ENCODE peak calls at places on chromosome 13, in six cellular contexts. J is Calu3; P is stimulated activated CD4-positive, alpha-beta T cell treated with anti-CD3 and anti-CD28 coated beads, TNF-alpha, amount 100 ng/mL, for 48 hours; Y is AG10803; D is CD8-positive, alpha-beta memory T cell; C is NCI-H1417. H is an unnamed sample.

GRCh38 chr13:73167046-73167820 is 108.4 kb downstream of the KLF5 start:
- DNase-seq in Y (no peak), D (no peak), C (no peak), P (no peak), J (no peak), H (no peak)

GRCh38 chr13:94673841-94674240 is 38.5 kb downstream of the SOX21 start:
- DNase-seq in Y (no peak), C (no peak), J (no peak), P (no peak), D (no peak), H (no peak)

GRCh38 chr13:72970956-72971355 is 87.8 kb upstream of the KLF5 start:
- DNase-seq in D (no peak), C (no peak), P (no peak), Y (peak; percentile 37), J (no peak), H (no peak)

GRCh38 chr13:100644328-100644727 is 30.3 kb downstream of the TMTC4 start:
- DNase-seq in P (no peak), J (no peak), Y (no peak), C (peak; percentile 31), D (no peak), H (no peak)

GRCh38 chr13:31951215-31951678 is 80.3 kb upstream of the FRY start:
- DNase-seq in J (peak; percentile 35), Y (peak; percentile 74), D (no peak), C (no peak), P (no peak), H (no peak)

GRCh38 chr13:101751488-101751887 is 299.0 kb downstream of the ITGBL1 start:
- DNase-seq in P (no peak), Y (peak; percentile 61), D (no peak), C (peak; percentile 83), J (peak; percentile 3), H (no peak)

GRCh38 chr13:33079960-33080359 is 63.7 kb downstream of the KL start:
- DNase-seq in D (no peak), P (no peak), Y (no peak), J (no peak), C (no peak), H (no peak)

GRCh38 chr13:35766663-35767062 is 290.2 kb upstream of the MAB21L1 start:
- DNase-seq in P (no peak), C (no peak), Y (no peak), J (no peak), D (no peak), H (no peak)

GRCh38 chr13:50998326-50998725 is 88.7 kb downstream of the RNASEH2B start:
- DNase-seq in P (no peak), D (no peak), C (no peak), J (no peak), Y (no peak), H (no peak)

GRCh38 chr13:28161370-28161769 is 23.0 kb downstream of the PAN3 start:
- DNase-seq in D (no peak), J (no peak), C (no peak), Y (peak; percentile 30), P (no peak), H (no peak)

GRCh38 chr13:97140611-97141010 is 81.5 kb upstream of the MBNL2 start:
- DNase-seq in C (no peak), D (no peak), P (no peak), Y (peak; percentile 58), J (no peak), H (no peak)

GRCh38 chr13:33109801-33110200 is 93.6 kb downstream of the KL start:
- DNase-seq in C (no peak), D (no peak), J (peak; percentile 3), Y (no peak), P (no peak), H (no peak)

GRCh38 chr13:30581582-30581981 is 36.1 kb upstream of the USPL1 start:
- DNase-seq in J (peak; percentile 9), D (no peak), P (no peak), C (no peak), Y (no peak), H (no peak)

GRCh38 chr13:33004454-33004853 is 11.8 kb upstream of the KL start:
- DNase-seq in Y (no peak), D (no peak), C (peak; percentile 18), P (no peak), J (no peak), H (no peak)

GRCh38 chr13:47480941-47481340 is 520.1 kb downstream of the SUCLA2 start:
- DNase-seq in P (no peak), D (no peak), Y (no peak), C (no peak), J (no peak), H (no peak)

GRCh38 chr13:82330499-82330898 is 1551.8 kb downstream of the SLITRK1 start:
- DNase-seq in P (no peak), D (no peak), C (no peak), J (no peak), Y (no peak), H (peak; percentile 18)

GRCh38 chr13:57630661-57631606 is 610 bp upstream of the PCDH17 start:
- DNase-seq in D (no peak), P (no peak), C (peak; percentile 87), Y (no peak), J (no peak), H (no peak)

GRCh38 chr13:31638577-31638976 is 100.7 kb upstream of the RXFP2 start:
- DNase-seq in P (no peak), D (no peak), C (no peak), J (no peak), Y (peak; percentile 78), H (peak; percentile 15)

GRCh38 chr13:74047925-74048324 is 86.3 kb downstream of the KLF12 start:
- DNase-seq in Y (peak; percentile 15), C (no peak), D (no peak), P (no peak), J (peak; percentile 3), H (no peak)

GRCh38 chr13:33279414-33279813 is 6.1 kb downstream of the STARD13 start:
- DNase-seq in J (no peak), D (no peak), P (no peak), C (no peak), Y (no peak), H (no peak)

GRCh38 chr13:41562083-41562482 is 104.7 kb downstream of the RGCC start:
- DNase-seq in D (no peak), J (no peak), C (no peak), P (no peak), Y (peak; percentile 84), H (no peak)

GRCh38 chr13:108560092-108560491 is 69.3 kb upstream of the MYO16 start:
- DNase-seq in D (no peak), P (no peak), Y (no peak), C (peak; percentile 36), J (no peak), H (no peak)

GRCh38 chr13:40440990-40441820 is 225.2 kb downstream of the FOXO1 start:
- DNase-seq in C (no peak), J (peak; percentile 11), D (no peak), P (no peak), Y (peak; percentile 37), H (no peak)